ENCODE peak calls at places on chromosomes 12 and 14, in seven cellular contexts. X is heart right ventricle, D is lower lobe of right lung, G is Peyer's patch, Z is HCT116, O is left ventricle myocardium inferior, H is psoas muscle. N is an unnamed sample.

GRCh38 chr12:40312982-40313576 is 88.3 kb downstream of the LRRK2 start:
- DNase-seq in O (no peak), H (no peak), D (no peak), G (no peak), X (no peak), Z (no peak), N (no peak)

GRCh38 chr14:34324363-34324795 is 137.7 kb downstream of the SPTSSA start:
- DNase-seq in H (no peak), X (no peak), O (no peak), G (no peak), Z (peak), D (no peak), N (no peak)

GRCh38 chr12:24991209-24992049 is 42.5 kb upstream of the BCAT1 start:
- DNase-seq in D (no peak), G (no peak), X (no peak), H (no peak), Z (peak), O (no peak), N (no peak)

GRCh38 chr12:69447892-69448291 is 22.3 kb upstream of the FRS2 start:
- DNase-seq in H (no peak), O (no peak), Z (no peak), X (no peak), G (no peak), D (no peak), N (no peak)

GRCh38 chr12:2958432-2959193 is 584 bp upstream of the TEAD4 start:
- DNase-seq in O (peak), H (peak), G (peak), D (peak), Z (peak), X (peak), N (peak)

GRCh38 chr12:131074221-131075083 is 120.7 kb downstream of the ADGRD1 start:
- DNase-seq in O (peak), X (peak), D (peak), H (peak), Z (no peak), G (no peak), N (peak)

GRCh38 chr14:64812412-64812811 is 67.3 kb downstream of the SPTB start:
- DNase-seq in O (no peak), X (no peak), D (peak), H (peak), G (peak), Z (peak), N (no peak)

GRCh38 chr12:101924647-101925046 is 47.3 kb downstream of the DRAM1 start:
- DNase-seq in H (no peak), X (no peak), G (no peak), Z (no peak), D (no peak), O (no peak), N (no peak)

GRCh38 chr12:105935981-105936380 is 202.8 kb downstream of the NUAK1 start:
- DNase-seq in X (no peak), D (no peak), O (no peak), G (no peak), H (no peak), Z (no peak), N (no peak)

GRCh38 chr14:55191881-55192616 is 664 bp upstream of the DLGAP5 start:
- DNase-seq in Z (no peak), H (no peak), D (no peak), G (no peak), O (no peak), X (no peak), N (no peak)

GRCh38 chr14:68514611-68515194 is 278.2 kb downstream of the ZFP36L1 start:
- DNase-seq in G (no peak), O (no peak), D (no peak), X (no peak), H (no peak), Z (no peak), N (no peak)

GRCh38 chr12:114668151-114668891 is 15.7 kb downstream of the TBX3 start:
- DNase-seq in O (peak), H (peak), G (peak), X (peak), D (peak), Z (peak), N (peak)

GRCh38 chr12:19771858-19772257 is 332.6 kb downstream of the AEBP2 start:
- DNase-seq in O (no peak), Z (no peak), X (no peak), D (no peak), G (no peak), H (no peak), N (no peak)

GRCh38 chr12:116662612-116663144 is 75.2 kb downstream of the SPRING1 start:
- DNase-seq in D (no peak), G (peak), O (no peak), Z (no peak), H (no peak), X (peak), N (no peak)

GRCh38 chr12:100215209-100215608 is 14.6 kb downstream of the ACTR6 start:
- DNase-seq in D (no peak), H (no peak), Z (no peak), O (no peak), G (no peak), X (no peak), N (no peak)

GRCh38 chr14:24086193-24086955 is 7.7 kb upstream of the PCK2 start:
- DNase-seq in O (no peak), H (no peak), D (no peak), G (peak), X (no peak), Z (no peak), N (no peak)

GRCh38 chr14:53356361-53357150 is 203.4 kb upstream of the DDHD1 start:
- DNase-seq in D (no peak), O (no peak), H (no peak), G (no peak), X (no peak), Z (no peak), N (no peak)

GRCh38 chr12:93081810-93082165 is 152.7 kb upstream of the EEA1 start:
- DNase-seq in D (no peak), O (no peak), H (no peak), G (no peak), X (no peak), Z (no peak), N (no peak)

GRCh38 chr12:26572131-26572530 is 260.9 kb downstream of the ITPR2 start:
- DNase-seq in G (no peak), O (no peak), X (no peak), D (no peak), H (no peak), Z (no peak), N (no peak)

GRCh38 chr12:98578821-98579220 is 14.7 kb upstream of the SLC25A3 start:
- DNase-seq in O (no peak), H (no peak), Z (peak), X (no peak), D (no peak), G (no peak), N (no peak)

GRCh38 chr12:78473561-78473960 is 391.0 kb upstream of the SYT1 start:
- DNase-seq in O (no peak), Z (no peak), H (no peak), X (no peak), G (no peak), D (no peak), N (no peak)

GRCh38 chr14:76964695-76965094 is 63.8 kb downstream of the IRF2BPL start:
- DNase-seq in H (no peak), G (no peak), O (no peak), D (no peak), Z (no peak), X (no peak), N (no peak)

GRCh38 chr12:86903166-86903565 is 647.0 kb upstream of the MGAT4C start:
- DNase-seq in G (no peak), H (no peak), D (no peak), Z (no peak), X (no peak), O (no peak), N (no peak)

DNA sequence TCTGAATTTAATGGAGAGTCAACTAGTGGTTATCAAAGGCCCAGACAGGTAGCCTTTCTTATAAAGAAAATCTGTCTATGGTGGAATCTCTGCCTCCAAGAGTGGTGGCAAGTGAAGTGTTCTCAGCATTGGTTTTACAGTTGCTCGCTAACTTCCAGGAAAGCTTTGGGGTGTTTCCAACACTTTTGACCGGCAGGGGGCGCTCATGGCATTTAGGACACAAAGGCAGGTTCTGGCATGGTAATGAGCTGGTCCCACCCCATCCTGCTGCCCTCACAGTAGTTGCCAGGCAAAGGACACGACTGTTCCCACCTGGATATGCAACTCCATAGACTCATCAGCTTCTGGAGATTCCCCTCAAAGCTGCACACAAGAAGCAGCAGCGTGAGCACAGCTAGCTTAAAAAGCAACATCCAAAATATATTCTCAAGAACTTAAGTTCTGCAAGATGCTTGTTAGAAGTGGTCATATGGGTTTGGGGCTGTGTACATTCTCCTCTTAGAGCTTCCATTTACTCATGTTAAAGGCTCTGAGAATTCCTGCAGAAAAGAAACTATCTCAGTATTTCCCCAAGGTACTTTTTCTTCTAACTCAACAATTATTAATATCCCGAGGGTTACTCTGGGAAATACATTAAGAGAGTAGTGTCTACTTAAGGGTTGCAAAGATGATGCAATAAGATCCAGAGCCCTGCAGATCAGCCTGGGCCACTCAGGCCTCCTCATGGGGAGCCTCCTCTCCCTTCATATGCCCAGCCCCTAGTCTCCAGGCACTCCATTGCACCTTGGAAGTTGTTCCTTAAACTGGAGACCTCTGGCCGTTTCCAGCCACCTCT is 14.8 kb downstream of the PROX2 start:
- DNase-seq in Z (peak), G (peak), O (peak), X (peak), H (peak), D (peak), N (peak)
- H3K27ac ChIP-seq in Z (no peak), G (no peak), O (no peak), X (no peak), H (no peak), D (no peak), N (no peak)

GRCh38 chr12:59664495-59664894 is 68.7 kb downstream of the SLC16A7 start:
- DNase-seq in G (no peak), D (no peak), Z (no peak), O (no peak), X (no peak), H (no peak), N (no peak)

GRCh38 chr12:59660921-59661597 is 65.2 kb downstream of the SLC16A7 start:
- DNase-seq in X (no peak), O (no peak), G (no peak), H (no peak), D (no peak), Z (no peak), N (no peak)

GRCh38 chr12:59660148-59660547 is 64.3 kb downstream of the SLC16A7 start:
- DNase-seq in X (no peak), H (no peak), G (no peak), O (no peak), Z (no peak), D (no peak), N (no peak)

GRCh38 chr12:59668678-59669077 is 72.8 kb downstream of the SLC16A7 start:
- DNase-seq in Z (no peak), D (no peak), G (no peak), O (no peak), H (no peak), X (no peak), N (no peak)

DNA sequence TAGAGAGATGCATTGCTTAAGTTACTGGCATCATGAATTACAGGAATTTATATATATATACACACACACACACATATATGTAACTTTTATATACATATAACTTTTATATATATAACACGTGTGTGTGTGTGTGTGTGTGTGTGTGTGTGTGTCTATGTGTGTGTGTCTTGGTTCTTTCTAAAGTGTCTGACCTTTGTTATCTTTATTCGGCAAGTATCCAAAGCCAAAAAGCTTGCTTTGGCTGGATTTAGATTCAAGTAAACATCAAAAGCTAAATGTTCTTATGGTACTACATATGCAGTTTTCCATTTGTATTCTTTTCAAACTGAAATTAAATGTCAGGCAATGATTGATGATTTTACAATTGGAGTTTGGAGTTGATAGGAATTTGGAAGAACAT is 69.9 kb downstream of the SLC16A7 start:
- DNase-seq in X (no peak), G (no peak), Z (no peak), H (no peak), D (no peak), O (no peak), N (no peak)
- H3K27ac ChIP-seq in X (peak), G (no peak), Z (no peak), H (no peak), D (no peak), O (peak), N (no peak)

GRCh38 chr14:73634333-73634833 is 10.4 kb upstream of the DNAL1 start:
- DNase-seq in D (peak), G (peak), O (peak), H (peak), Z (no peak), X (peak), N (no peak)
- H3K27ac ChIP-seq in D (peak), G (no peak), O (peak), H (peak), Z (no peak), X (peak), N (peak)

GRCh38 chr12:124208469-124208868 is 86.4 kb upstream of the RFLNA start:
- DNase-seq in O (no peak), G (no peak), X (no peak), H (no peak), Z (no peak), D (no peak), N (peak)

GRCh38 chr12:124207049-124207448 is 87.8 kb upstream of the RFLNA start:
- DNase-seq in Z (no peak), X (no peak), D (no peak), H (no peak), O (no peak), G (no peak), N (no peak)

GRCh38 chr12:124210991-124211577 is 83.8 kb upstream of the RFLNA start:
- DNase-seq in G (no peak), Z (no peak), X (no peak), H (no peak), D (no peak), O (no peak), N (no peak)

GRCh38 chr12:124205405-124205804 is 89.5 kb upstream of the RFLNA start:
- DNase-seq in H (no peak), X (no peak), G (no peak), O (no peak), Z (no peak), D (no peak), N (no peak)

DNA sequence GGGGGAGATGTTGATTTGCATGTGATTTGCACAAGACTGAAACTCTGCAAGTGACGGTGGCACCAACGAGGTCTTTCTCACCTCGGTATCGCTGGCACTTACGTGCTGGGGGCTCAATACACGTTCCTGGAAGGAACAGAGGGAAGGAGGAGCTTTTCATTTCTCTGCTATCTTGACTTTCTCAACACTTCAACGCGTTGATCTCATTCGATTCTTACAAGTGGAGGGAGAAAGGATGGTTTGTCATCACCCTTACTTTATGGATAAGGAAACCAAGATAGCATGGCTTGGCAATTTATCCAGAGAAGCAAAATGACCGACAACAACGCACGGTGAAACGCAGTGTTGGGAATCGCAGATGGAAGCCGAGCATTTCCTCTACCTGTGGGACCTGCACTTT is 87.3 kb upstream of the RFLNA start:
- DNase-seq in H (no peak), D (no peak), X (no peak), O (no peak), G (no peak), Z (no peak), N (no peak)
- H3K27ac ChIP-seq in H (no peak), D (no peak), X (no peak), O (no peak), G (no peak), Z (no peak), N (no peak)

N was measured in tibial artery.